ENCODE peak calls at places on chromosomes 1 and 21, in eight cellular contexts. One of them, this sample, is unnamed.

GRCh38 chr1:223210786-223211115 is 67.7 kb upstream of the TLR5 start:
- DNase-seq in AG08395: peak; percentile 54
- DNase-seq in stimulated activated CD4-positive, alpha-beta T cell treated with anti-CD3 and anti-CD28 coated beads, TNF-alpha, amount 100 ng/mL, for 1 hour: no peak
- DNase-seq in thyroid gland: no peak
- DNase-seq in prostate gland: no peak
- DNase-seq in dermis blood vessel endothelial cell: no peak
- DNase-seq in activated CD8-positive, alpha-beta memory T cell treated with anti-CD3 and anti-CD28 coated beads for 48 hours: no peak
- DNase-seq in HTR-8/SVneo: no peak
- DNase-seq in this sample: no peak

GRCh38 chr1:14705824-14706223 is 107.3 kb downstream of the KAZN start:
- DNase-seq in AG08395: no peak
- DNase-seq in stimulated activated CD4-positive, alpha-beta T cell treated with anti-CD3 and anti-CD28 coated beads, TNF-alpha, amount 100 ng/mL, for 1 hour: no peak
- DNase-seq in thyroid gland: no peak
- DNase-seq in prostate gland: no peak
- DNase-seq in dermis blood vessel endothelial cell: no peak
- DNase-seq in activated CD8-positive, alpha-beta memory T cell treated with anti-CD3 and anti-CD28 coated beads for 48 hours: no peak
- DNase-seq in HTR-8/SVneo: no peak
- DNase-seq in this sample: no peak

GRCh38 chr21:7952648-7953047 is 2568.7 kb upstream of the TPTE start:
- DNase-seq in AG08395: no peak
- DNase-seq in stimulated activated CD4-positive, alpha-beta T cell treated with anti-CD3 and anti-CD28 coated beads, TNF-alpha, amount 100 ng/mL, for 1 hour: no peak
- DNase-seq in thyroid gland: no peak
- DNase-seq in prostate gland: no peak
- DNase-seq in dermis blood vessel endothelial cell: no peak
- DNase-seq in activated CD8-positive, alpha-beta memory T cell treated with anti-CD3 and anti-CD28 coated beads for 48 hours: no peak
- DNase-seq in HTR-8/SVneo: no peak
- DNase-seq in this sample: no peak

GRCh38 chr1:178644308-178645120 is 80.5 kb upstream of the RALGPS2 start:
- DNase-seq in AG08395: no peak
- DNase-seq in stimulated activated CD4-positive, alpha-beta T cell treated with anti-CD3 and anti-CD28 coated beads, TNF-alpha, amount 100 ng/mL, for 1 hour: no peak
- DNase-seq in thyroid gland: peak; percentile 7
- DNase-seq in prostate gland: no peak
- DNase-seq in dermis blood vessel endothelial cell: peak; percentile 82
- DNase-seq in activated CD8-positive, alpha-beta memory T cell treated with anti-CD3 and anti-CD28 coated beads for 48 hours: no peak
- DNase-seq in HTR-8/SVneo: no peak
- DNase-seq in this sample: no peak

GRCh38 chr1:174572771-174573170 is 125.0 kb downstream of the GPR52 start:
- DNase-seq in AG08395: no peak
- DNase-seq in stimulated activated CD4-positive, alpha-beta T cell treated with anti-CD3 and anti-CD28 coated beads, TNF-alpha, amount 100 ng/mL, for 1 hour: no peak
- DNase-seq in thyroid gland: no peak
- DNase-seq in prostate gland: no peak
- DNase-seq in dermis blood vessel endothelial cell: no peak
- DNase-seq in activated CD8-positive, alpha-beta memory T cell treated with anti-CD3 and anti-CD28 coated beads for 48 hours: no peak
- DNase-seq in HTR-8/SVneo: no peak
- DNase-seq in this sample: no peak

GRCh38 chr1:41226816-41227215 is 15.3 kb downstream of the SCMH1 start:
- DNase-seq in AG08395: no peak
- DNase-seq in stimulated activated CD4-positive, alpha-beta T cell treated with anti-CD3 and anti-CD28 coated beads, TNF-alpha, amount 100 ng/mL, for 1 hour: no peak
- DNase-seq in thyroid gland: no peak
- DNase-seq in prostate gland: no peak
- DNase-seq in dermis blood vessel endothelial cell: no peak
- DNase-seq in activated CD8-positive, alpha-beta memory T cell treated with anti-CD3 and anti-CD28 coated beads for 48 hours: no peak
- DNase-seq in HTR-8/SVneo: no peak
- DNase-seq in this sample: no peak

GRCh38 chr1:24727490-24728214 is 17.6 kb upstream of the CLIC4 start:
- DNase-seq in AG08395: peak; percentile 91
- DNase-seq in stimulated activated CD4-positive, alpha-beta T cell treated with anti-CD3 and anti-CD28 coated beads, TNF-alpha, amount 100 ng/mL, for 1 hour: no peak
- DNase-seq in thyroid gland: no peak
- DNase-seq in prostate gland: no peak
- DNase-seq in dermis blood vessel endothelial cell: peak; percentile 63
- DNase-seq in activated CD8-positive, alpha-beta memory T cell treated with anti-CD3 and anti-CD28 coated beads for 48 hours: no peak
- DNase-seq in HTR-8/SVneo: no peak
- DNase-seq in this sample: peak; percentile 35

GRCh38 chr21:31218830-31219608 is 125.0 kb downstream of the TIAM1 start:
- DNase-seq in AG08395: peak; percentile 37
- DNase-seq in stimulated activated CD4-positive, alpha-beta T cell treated with anti-CD3 and anti-CD28 coated beads, TNF-alpha, amount 100 ng/mL, for 1 hour: no peak
- DNase-seq in thyroid gland: peak; percentile 16
- DNase-seq in prostate gland: peak; percentile 63
- DNase-seq in dermis blood vessel endothelial cell: no peak
- DNase-seq in activated CD8-positive, alpha-beta memory T cell treated with anti-CD3 and anti-CD28 coated beads for 48 hours: no peak
- DNase-seq in HTR-8/SVneo: no peak
- DNase-seq in this sample: no peak

GRCh38 chr21:44791993-44792392 is 9.6 kb downstream of the UBE2G2 start:
- DNase-seq in AG08395: no peak
- DNase-seq in stimulated activated CD4-positive, alpha-beta T cell treated with anti-CD3 and anti-CD28 coated beads, TNF-alpha, amount 100 ng/mL, for 1 hour: no peak
- DNase-seq in thyroid gland: no peak
- DNase-seq in prostate gland: no peak
- DNase-seq in dermis blood vessel endothelial cell: no peak
- DNase-seq in activated CD8-positive, alpha-beta memory T cell treated with anti-CD3 and anti-CD28 coated beads for 48 hours: no peak
- DNase-seq in HTR-8/SVneo: no peak
- DNase-seq in this sample: no peak

GRCh38 chr1:171739646-171740045 is 2.2 kb downstream of the VAMP4 start:
- DNase-seq in AG08395: peak; percentile 35
- DNase-seq in stimulated activated CD4-positive, alpha-beta T cell treated with anti-CD3 and anti-CD28 coated beads, TNF-alpha, amount 100 ng/mL, for 1 hour: no peak
- DNase-seq in thyroid gland: no peak
- DNase-seq in prostate gland: no peak
- DNase-seq in dermis blood vessel endothelial cell: peak; percentile 46
- DNase-seq in activated CD8-positive, alpha-beta memory T cell treated with anti-CD3 and anti-CD28 coated beads for 48 hours: no peak
- DNase-seq in HTR-8/SVneo: no peak
- DNase-seq in this sample: no peak

This sample was measured in GOT3.